ENCODE peak calls at places on chromosome 21, in eight cellular contexts. One of them, this sample, is unnamed.
A peak's percentile ranks its signal among the peaks of the same experiment; 100 is the strongest.

GRCh38 chr21:32772281-32773047 is 909 bp upstream of the PAXBP1 start:
- DNase-seq in stimulated activated effector memory CD8-positive, alpha-beta T cell treated with anti-CD3 and anti-CD28 coated beads, Interleukin-12 subunit alpha, Interleukin-12 subunit beta, amount 100 ng/mL, for 72 hours: peak; percentile 74
- DNase-seq in ureter: peak; percentile 49
- DNase-seq in stimulated activated CD4-positive, alpha-beta T cell treated with anti-CD3 and anti-CD28 coated beads, Interleukin-2, amount 100 ng/mL, for 24 hours: peak; percentile 71
- DNase-seq in HTR-8/SVneo: no peak
- DNase-seq in T follicular helper cell: peak; percentile 23
- DNase-seq in EL: peak; percentile 25
- DNase-seq in skeletal muscle cell: no peak
- DNase-seq in this sample: no peak

GRCh38 chr21:39087238-39087975 is 95.8 kb downstream of the PSMG1 start:
- DNase-seq in stimulated activated effector memory CD8-positive, alpha-beta T cell treated with anti-CD3 and anti-CD28 coated beads, Interleukin-12 subunit alpha, Interleukin-12 subunit beta, amount 100 ng/mL, for 72 hours: no peak
- DNase-seq in ureter: no peak
- DNase-seq in stimulated activated CD4-positive, alpha-beta T cell treated with anti-CD3 and anti-CD28 coated beads, Interleukin-2, amount 100 ng/mL, for 24 hours: no peak
- DNase-seq in HTR-8/SVneo: no peak
- DNase-seq in T follicular helper cell: no peak
- DNase-seq in EL: no peak
- DNase-seq in skeletal muscle cell: no peak
- DNase-seq in this sample: no peak

GRCh38 chr21:32350211-32350980 is 42.4 kb downstream of the URB1 start:
- DNase-seq in stimulated activated effector memory CD8-positive, alpha-beta T cell treated with anti-CD3 and anti-CD28 coated beads, Interleukin-12 subunit alpha, Interleukin-12 subunit beta, amount 100 ng/mL, for 72 hours: no peak
- DNase-seq in ureter: no peak
- DNase-seq in stimulated activated CD4-positive, alpha-beta T cell treated with anti-CD3 and anti-CD28 coated beads, Interleukin-2, amount 100 ng/mL, for 24 hours: no peak
- DNase-seq in HTR-8/SVneo: no peak
- DNase-seq in T follicular helper cell: no peak
- DNase-seq in EL: no peak
- DNase-seq in skeletal muscle cell: no peak
- DNase-seq in this sample: no peak

GRCh38 chr21:44000360-44000759 is 11.7 kb upstream of the TRAPPC10 start:
- DNase-seq in stimulated activated effector memory CD8-positive, alpha-beta T cell treated with anti-CD3 and anti-CD28 coated beads, Interleukin-12 subunit alpha, Interleukin-12 subunit beta, amount 100 ng/mL, for 72 hours: no peak
- DNase-seq in ureter: no peak
- DNase-seq in stimulated activated CD4-positive, alpha-beta T cell treated with anti-CD3 and anti-CD28 coated beads, Interleukin-2, amount 100 ng/mL, for 24 hours: no peak
- DNase-seq in HTR-8/SVneo: no peak
- DNase-seq in T follicular helper cell: no peak
- DNase-seq in EL: no peak
- DNase-seq in skeletal muscle cell: no peak
- DNase-seq in this sample: no peak

GRCh38 chr21:35023396-35024070 is 25.6 kb downstream of the RUNX1 start:
- DNase-seq in stimulated activated effector memory CD8-positive, alpha-beta T cell treated with anti-CD3 and anti-CD28 coated beads, Interleukin-12 subunit alpha, Interleukin-12 subunit beta, amount 100 ng/mL, for 72 hours: no peak
- DNase-seq in ureter: no peak
- DNase-seq in stimulated activated CD4-positive, alpha-beta T cell treated with anti-CD3 and anti-CD28 coated beads, Interleukin-2, amount 100 ng/mL, for 24 hours: no peak
- DNase-seq in HTR-8/SVneo: no peak
- DNase-seq in T follicular helper cell: no peak
- DNase-seq in EL: no peak
- DNase-seq in skeletal muscle cell: no peak
- DNase-seq in this sample: no peak

GRCh38 chr21:17352937-17353655 is 159.7 kb upstream of the CXADR start:
- DNase-seq in stimulated activated effector memory CD8-positive, alpha-beta T cell treated with anti-CD3 and anti-CD28 coated beads, Interleukin-12 subunit alpha, Interleukin-12 subunit beta, amount 100 ng/mL, for 72 hours: no peak
- DNase-seq in ureter: no peak
- DNase-seq in stimulated activated CD4-positive, alpha-beta T cell treated with anti-CD3 and anti-CD28 coated beads, Interleukin-2, amount 100 ng/mL, for 24 hours: no peak
- DNase-seq in HTR-8/SVneo: no peak
- DNase-seq in T follicular helper cell: no peak
- DNase-seq in EL: no peak
- DNase-seq in skeletal muscle cell: peak; percentile 12
- DNase-seq in this sample: no peak

GRCh38 chr21:45981154-45981606 is 390 bp upstream of the COL6A1 start:
- DNase-seq in stimulated activated effector memory CD8-positive, alpha-beta T cell treated with anti-CD3 and anti-CD28 coated beads, Interleukin-12 subunit alpha, Interleukin-12 subunit beta, amount 100 ng/mL, for 72 hours: peak; percentile 78
- DNase-seq in ureter: peak; percentile 88
- DNase-seq in stimulated activated CD4-positive, alpha-beta T cell treated with anti-CD3 and anti-CD28 coated beads, Interleukin-2, amount 100 ng/mL, for 24 hours: peak; percentile 53
- DNase-seq in HTR-8/SVneo: peak; percentile 93
- DNase-seq in T follicular helper cell: peak; percentile 42
- DNase-seq in EL: peak; percentile 89
- DNase-seq in skeletal muscle cell: peak; percentile 76
- DNase-seq in this sample: peak; percentile 30

GRCh38 chr21:36323032-36323431 is 3.0 kb downstream of the MORC3 start:
- DNase-seq in stimulated activated effector memory CD8-positive, alpha-beta T cell treated with anti-CD3 and anti-CD28 coated beads, Interleukin-12 subunit alpha, Interleukin-12 subunit beta, amount 100 ng/mL, for 72 hours: no peak
- DNase-seq in ureter: no peak
- DNase-seq in stimulated activated CD4-positive, alpha-beta T cell treated with anti-CD3 and anti-CD28 coated beads, Interleukin-2, amount 100 ng/mL, for 24 hours: no peak
- DNase-seq in HTR-8/SVneo: no peak
- DNase-seq in T follicular helper cell: no peak
- DNase-seq in EL: peak; percentile 18
- DNase-seq in skeletal muscle cell: no peak
- DNase-seq in this sample: no peak

GRCh38 chr21:32562426-32562825 is 22.9 kb downstream of the TCP10L start:
- DNase-seq in stimulated activated effector memory CD8-positive, alpha-beta T cell treated with anti-CD3 and anti-CD28 coated beads, Interleukin-12 subunit alpha, Interleukin-12 subunit beta, amount 100 ng/mL, for 72 hours: no peak
- DNase-seq in ureter: no peak
- DNase-seq in stimulated activated CD4-positive, alpha-beta T cell treated with anti-CD3 and anti-CD28 coated beads, Interleukin-2, amount 100 ng/mL, for 24 hours: no peak
- DNase-seq in HTR-8/SVneo: no peak
- DNase-seq in T follicular helper cell: no peak
- DNase-seq in EL: peak; percentile 77
- DNase-seq in skeletal muscle cell: peak; percentile 31
- DNase-seq in this sample: peak; percentile 52

GRCh38 chr21:28334407-28334806 is 658.3 kb downstream of the LTN1 start:
- DNase-seq in stimulated activated effector memory CD8-positive, alpha-beta T cell treated with anti-CD3 and anti-CD28 coated beads, Interleukin-12 subunit alpha, Interleukin-12 subunit beta, amount 100 ng/mL, for 72 hours: no peak
- DNase-seq in ureter: no peak
- DNase-seq in stimulated activated CD4-positive, alpha-beta T cell treated with anti-CD3 and anti-CD28 coated beads, Interleukin-2, amount 100 ng/mL, for 24 hours: no peak
- DNase-seq in HTR-8/SVneo: no peak
- DNase-seq in T follicular helper cell: no peak
- DNase-seq in EL: no peak
- DNase-seq in skeletal muscle cell: no peak
- DNase-seq in this sample: no peak

GRCh38 chr21:21101911-21102310 is 103.7 kb downstream of the NCAM2 start:
- DNase-seq in stimulated activated effector memory CD8-positive, alpha-beta T cell treated with anti-CD3 and anti-CD28 coated beads, Interleukin-12 subunit alpha, Interleukin-12 subunit beta, amount 100 ng/mL, for 72 hours: no peak
- DNase-seq in ureter: no peak
- DNase-seq in stimulated activated CD4-positive, alpha-beta T cell treated with anti-CD3 and anti-CD28 coated beads, Interleukin-2, amount 100 ng/mL, for 24 hours: no peak
- DNase-seq in HTR-8/SVneo: no peak
- DNase-seq in T follicular helper cell: no peak
- DNase-seq in EL: peak; percentile 48
- DNase-seq in skeletal muscle cell: peak; percentile 23
- DNase-seq in this sample: peak; percentile 70

GRCh38 chr21:34743831-34744230 is 75.0 kb downstream of the CLIC6 start:
- DNase-seq in stimulated activated effector memory CD8-positive, alpha-beta T cell treated with anti-CD3 and anti-CD28 coated beads, Interleukin-12 subunit alpha, Interleukin-12 subunit beta, amount 100 ng/mL, for 72 hours: no peak
- DNase-seq in ureter: no peak
- DNase-seq in stimulated activated CD4-positive, alpha-beta T cell treated with anti-CD3 and anti-CD28 coated beads, Interleukin-2, amount 100 ng/mL, for 24 hours: no peak
- DNase-seq in HTR-8/SVneo: no peak
- DNase-seq in T follicular helper cell: no peak
- DNase-seq in EL: peak; percentile 81
- DNase-seq in skeletal muscle cell: peak; percentile 31
- DNase-seq in this sample: peak; percentile 8

GRCh38 chr21:42771503-42771805 is 107.9 kb downstream of the WDR4 start:
- DNase-seq in stimulated activated effector memory CD8-positive, alpha-beta T cell treated with anti-CD3 and anti-CD28 coated beads, Interleukin-12 subunit alpha, Interleukin-12 subunit beta, amount 100 ng/mL, for 72 hours: no peak
- DNase-seq in ureter: no peak
- DNase-seq in stimulated activated CD4-positive, alpha-beta T cell treated with anti-CD3 and anti-CD28 coated beads, Interleukin-2, amount 100 ng/mL, for 24 hours: no peak
- DNase-seq in HTR-8/SVneo: no peak
- DNase-seq in T follicular helper cell: no peak
- DNase-seq in EL: no peak
- DNase-seq in skeletal muscle cell: no peak
- DNase-seq in this sample: no peak

GRCh38 chr21:41071410-41071809 is 96.5 kb upstream of the BACE2 start:
- DNase-seq in stimulated activated effector memory CD8-positive, alpha-beta T cell treated with anti-CD3 and anti-CD28 coated beads, Interleukin-12 subunit alpha, Interleukin-12 subunit beta, amount 100 ng/mL, for 72 hours: no peak
- DNase-seq in ureter: no peak
- DNase-seq in stimulated activated CD4-positive, alpha-beta T cell treated with anti-CD3 and anti-CD28 coated beads, Interleukin-2, amount 100 ng/mL, for 24 hours: peak; percentile 5
- DNase-seq in HTR-8/SVneo: no peak
- DNase-seq in T follicular helper cell: no peak
- DNase-seq in EL: no peak
- DNase-seq in skeletal muscle cell: no peak
- DNase-seq in this sample: no peak

GRCh38 chr21:34695434-34695833 is 26.6 kb downstream of the CLIC6 start:
- DNase-seq in stimulated activated effector memory CD8-positive, alpha-beta T cell treated with anti-CD3 and anti-CD28 coated beads, Interleukin-12 subunit alpha, Interleukin-12 subunit beta, amount 100 ng/mL, for 72 hours: no peak
- DNase-seq in ureter: no peak
- DNase-seq in stimulated activated CD4-positive, alpha-beta T cell treated with anti-CD3 and anti-CD28 coated beads, Interleukin-2, amount 100 ng/mL, for 24 hours: no peak
- DNase-seq in HTR-8/SVneo: no peak
- DNase-seq in T follicular helper cell: no peak
- DNase-seq in EL: peak; percentile 48
- DNase-seq in skeletal muscle cell: no peak
- DNase-seq in this sample: no peak

GRCh38 chr21:31316488-31317169 is 27.4 kb downstream of the TIAM1 start:
- DNase-seq in stimulated activated effector memory CD8-positive, alpha-beta T cell treated with anti-CD3 and anti-CD28 coated beads, Interleukin-12 subunit alpha, Interleukin-12 subunit beta, amount 100 ng/mL, for 72 hours: no peak
- DNase-seq in ureter: no peak
- DNase-seq in stimulated activated CD4-positive, alpha-beta T cell treated with anti-CD3 and anti-CD28 coated beads, Interleukin-2, amount 100 ng/mL, for 24 hours: no peak
- DNase-seq in HTR-8/SVneo: peak; percentile 37
- DNase-seq in T follicular helper cell: no peak
- DNase-seq in EL: peak; percentile 30
- DNase-seq in skeletal muscle cell: no peak
- DNase-seq in this sample: peak; percentile 32

GRCh38 chr21:37008705-37009104 is 2.2 kb downstream of the RIPPLY3 start:
- DNase-seq in stimulated activated effector memory CD8-positive, alpha-beta T cell treated with anti-CD3 and anti-CD28 coated beads, Interleukin-12 subunit alpha, Interleukin-12 subunit beta, amount 100 ng/mL, for 72 hours: no peak
- DNase-seq in ureter: no peak
- DNase-seq in stimulated activated CD4-positive, alpha-beta T cell treated with anti-CD3 and anti-CD28 coated beads, Interleukin-2, amount 100 ng/mL, for 24 hours: no peak
- DNase-seq in HTR-8/SVneo: no peak
- DNase-seq in T follicular helper cell: no peak
- DNase-seq in EL: no peak
- DNase-seq in skeletal muscle cell: no peak
- DNase-seq in this sample: no peak

GRCh38 chr21:39867198-39867650 is at the start of gene PCP4:
- DNase-seq in stimulated activated effector memory CD8-positive, alpha-beta T cell treated with anti-CD3 and anti-CD28 coated beads, Interleukin-12 subunit alpha, Interleukin-12 subunit beta, amount 100 ng/mL, for 72 hours: peak; percentile 50
- DNase-seq in ureter: peak; percentile 73
- DNase-seq in stimulated activated CD4-positive, alpha-beta T cell treated with anti-CD3 and anti-CD28 coated beads, Interleukin-2, amount 100 ng/mL, for 24 hours: peak; percentile 60
- DNase-seq in HTR-8/SVneo: peak; percentile 22
- DNase-seq in T follicular helper cell: no peak
- DNase-seq in EL: peak; percentile 7
- DNase-seq in skeletal muscle cell: no peak
- DNase-seq in this sample: peak; percentile 5

GRCh38 chr21:31659286-31660133 is at the start of gene SOD1:
- DNase-seq in stimulated activated effector memory CD8-positive, alpha-beta T cell treated with anti-CD3 and anti-CD28 coated beads, Interleukin-12 subunit alpha, Interleukin-12 subunit beta, amount 100 ng/mL, for 72 hours: peak; percentile 96
- DNase-seq in ureter: peak; percentile 96
- DNase-seq in stimulated activated CD4-positive, alpha-beta T cell treated with anti-CD3 and anti-CD28 coated beads, Interleukin-2, amount 100 ng/mL, for 24 hours: peak; percentile 97
- DNase-seq in HTR-8/SVneo: peak; percentile 94
- DNase-seq in T follicular helper cell: peak; percentile 95
- DNase-seq in EL: peak; percentile 93
- DNase-seq in skeletal muscle cell: peak; percentile 75
- DNase-seq in this sample: peak; percentile 56

GRCh38 chr21:31278511-31279155 is 65.4 kb downstream of the TIAM1 start:
- DNase-seq in stimulated activated effector memory CD8-positive, alpha-beta T cell treated with anti-CD3 and anti-CD28 coated beads, Interleukin-12 subunit alpha, Interleukin-12 subunit beta, amount 100 ng/mL, for 72 hours: no peak
- DNase-seq in ureter: no peak
- DNase-seq in stimulated activated CD4-positive, alpha-beta T cell treated with anti-CD3 and anti-CD28 coated beads, Interleukin-2, amount 100 ng/mL, for 24 hours: no peak
- DNase-seq in HTR-8/SVneo: no peak
- DNase-seq in T follicular helper cell: no peak
- DNase-seq in EL: no peak
- DNase-seq in skeletal muscle cell: no peak
- DNase-seq in this sample: no peak

GRCh38 chr21:33441489-33442477 is 38.0 kb downstream of the TMEM50B start:
- DNase-seq in stimulated activated effector memory CD8-positive, alpha-beta T cell treated with anti-CD3 and anti-CD28 coated beads, Interleukin-12 subunit alpha, Interleukin-12 subunit beta, amount 100 ng/mL, for 72 hours: no peak
- DNase-seq in ureter: no peak
- DNase-seq in stimulated activated CD4-positive, alpha-beta T cell treated with anti-CD3 and anti-CD28 coated beads, Interleukin-2, amount 100 ng/mL, for 24 hours: no peak
- DNase-seq in HTR-8/SVneo: no peak
- DNase-seq in T follicular helper cell: no peak
- DNase-seq in EL: peak; percentile 66
- DNase-seq in skeletal muscle cell: peak; percentile 34
- DNase-seq in this sample: no peak

GRCh38 chr21:17679002-17679600 is 66.4 kb upstream of the BTG3 start:
- DNase-seq in stimulated activated effector memory CD8-positive, alpha-beta T cell treated with anti-CD3 and anti-CD28 coated beads, Interleukin-12 subunit alpha, Interleukin-12 subunit beta, amount 100 ng/mL, for 72 hours: no peak
- DNase-seq in ureter: no peak
- DNase-seq in stimulated activated CD4-positive, alpha-beta T cell treated with anti-CD3 and anti-CD28 coated beads, Interleukin-2, amount 100 ng/mL, for 24 hours: no peak
- DNase-seq in HTR-8/SVneo: peak; percentile 58
- DNase-seq in T follicular helper cell: no peak
- DNase-seq in EL: peak; percentile 51
- DNase-seq in skeletal muscle cell: peak; percentile 41
- DNase-seq in this sample: peak; percentile 23

GRCh38 chr21:36630485-36631206 is 68.3 kb upstream of the SIM2 start:
- DNase-seq in stimulated activated effector memory CD8-positive, alpha-beta T cell treated with anti-CD3 and anti-CD28 coated beads, Interleukin-12 subunit alpha, Interleukin-12 subunit beta, amount 100 ng/mL, for 72 hours: peak; percentile 80
- DNase-seq in ureter: peak; percentile 53
- DNase-seq in stimulated activated CD4-positive, alpha-beta T cell treated with anti-CD3 and anti-CD28 coated beads, Interleukin-2, amount 100 ng/mL, for 24 hours: peak; percentile 81
- DNase-seq in HTR-8/SVneo: peak; percentile 66
- DNase-seq in T follicular helper cell: peak; percentile 32
- DNase-seq in EL: peak; percentile 52
- DNase-seq in skeletal muscle cell: peak; percentile 47
- DNase-seq in this sample: no peak

GRCh38 chr21:33587792-33588484 is 546 bp downstream of the DONSON start:
- DNase-seq in stimulated activated effector memory CD8-positive, alpha-beta T cell treated with anti-CD3 and anti-CD28 coated beads, Interleukin-12 subunit alpha, Interleukin-12 subunit beta, amount 100 ng/mL, for 72 hours: no peak
- DNase-seq in ureter: peak; percentile 50
- DNase-seq in stimulated activated CD4-positive, alpha-beta T cell treated with anti-CD3 and anti-CD28 coated beads, Interleukin-2, amount 100 ng/mL, for 24 hours: peak; percentile 39
- DNase-seq in HTR-8/SVneo: peak; percentile 26
- DNase-seq in T follicular helper cell: no peak
- DNase-seq in EL: peak; percentile 57
- DNase-seq in skeletal muscle cell: no peak
- DNase-seq in this sample: no peak

GRCh38 chr21:36155603-36156338 is 853 bp upstream of the DOP1B start:
- DNase-seq in stimulated activated effector memory CD8-positive, alpha-beta T cell treated with anti-CD3 and anti-CD28 coated beads, Interleukin-12 subunit alpha, Interleukin-12 subunit beta, amount 100 ng/mL, for 72 hours: no peak
- DNase-seq in ureter: peak; percentile 77
- DNase-seq in stimulated activated CD4-positive, alpha-beta T cell treated with anti-CD3 and anti-CD28 coated beads, Interleukin-2, amount 100 ng/mL, for 24 hours: no peak
- DNase-seq in HTR-8/SVneo: no peak
- DNase-seq in T follicular helper cell: no peak
- DNase-seq in EL: no peak
- DNase-seq in skeletal muscle cell: no peak
- DNase-seq in this sample: no peak

GRCh38 chr21:14403681-14404318 is 20.9 kb upstream of the HSPA13 start:
- DNase-seq in stimulated activated effector memory CD8-positive, alpha-beta T cell treated with anti-CD3 and anti-CD28 coated beads, Interleukin-12 subunit alpha, Interleukin-12 subunit beta, amount 100 ng/mL, for 72 hours: no peak
- DNase-seq in ureter: no peak
- DNase-seq in stimulated activated CD4-positive, alpha-beta T cell treated with anti-CD3 and anti-CD28 coated beads, Interleukin-2, amount 100 ng/mL, for 24 hours: no peak
- DNase-seq in HTR-8/SVneo: peak; percentile 23
- DNase-seq in T follicular helper cell: no peak
- DNase-seq in EL: peak; percentile 26
- DNase-seq in skeletal muscle cell: peak; percentile 5
- DNase-seq in this sample: peak; percentile 2

GRCh38 chr21:44426663-44427191 is 28.6 kb upstream of the LRRC3 start:
- DNase-seq in stimulated activated effector memory CD8-positive, alpha-beta T cell treated with anti-CD3 and anti-CD28 coated beads, Interleukin-12 subunit alpha, Interleukin-12 subunit beta, amount 100 ng/mL, for 72 hours: no peak
- DNase-seq in ureter: peak; percentile 37
- DNase-seq in stimulated activated CD4-positive, alpha-beta T cell treated with anti-CD3 and anti-CD28 coated beads, Interleukin-2, amount 100 ng/mL, for 24 hours: no peak
- DNase-seq in HTR-8/SVneo: no peak
- DNase-seq in T follicular helper cell: no peak
- DNase-seq in EL: no peak
- DNase-seq in skeletal muscle cell: no peak
- DNase-seq in this sample: no peak

GRCh38 chr21:45977396-45977795 is 4.2 kb upstream of the COL6A1 start:
- DNase-seq in stimulated activated effector memory CD8-positive, alpha-beta T cell treated with anti-CD3 and anti-CD28 coated beads, Interleukin-12 subunit alpha, Interleukin-12 subunit beta, amount 100 ng/mL, for 72 hours: no peak
- DNase-seq in ureter: peak; percentile 55
- DNase-seq in stimulated activated CD4-positive, alpha-beta T cell treated with anti-CD3 and anti-CD28 coated beads, Interleukin-2, amount 100 ng/mL, for 24 hours: no peak
- DNase-seq in HTR-8/SVneo: no peak
- DNase-seq in T follicular helper cell: no peak
- DNase-seq in EL: no peak
- DNase-seq in skeletal muscle cell: no peak
- DNase-seq in this sample: no peak

GRCh38 chr21:15616864-15617574 is 112.8 kb upstream of the USP25 start:
- DNase-seq in stimulated activated effector memory CD8-positive, alpha-beta T cell treated with anti-CD3 and anti-CD28 coated beads, Interleukin-12 subunit alpha, Interleukin-12 subunit beta, amount 100 ng/mL, for 72 hours: no peak
- DNase-seq in ureter: no peak
- DNase-seq in stimulated activated CD4-positive, alpha-beta T cell treated with anti-CD3 and anti-CD28 coated beads, Interleukin-2, amount 100 ng/mL, for 24 hours: no peak
- DNase-seq in HTR-8/SVneo: no peak
- DNase-seq in T follicular helper cell: no peak
- DNase-seq in EL: peak; percentile 24
- DNase-seq in skeletal muscle cell: peak; percentile 48
- DNase-seq in this sample: no peak

GRCh38 chr21:26798856-26799751 is 46.1 kb downstream of the ADAMTS1 start:
- DNase-seq in stimulated activated effector memory CD8-positive, alpha-beta T cell treated with anti-CD3 and anti-CD28 coated beads, Interleukin-12 subunit alpha, Interleukin-12 subunit beta, amount 100 ng/mL, for 72 hours: no peak
- DNase-seq in ureter: no peak
- DNase-seq in stimulated activated CD4-positive, alpha-beta T cell treated with anti-CD3 and anti-CD28 coated beads, Interleukin-2, amount 100 ng/mL, for 24 hours: no peak
- DNase-seq in HTR-8/SVneo: no peak
- DNase-seq in T follicular helper cell: no peak
- DNase-seq in EL: no peak
- DNase-seq in skeletal muscle cell: no peak
- DNase-seq in this sample: no peak

GRCh38 chr21:44399151-44399954 is 45.9 kb downstream of the TRPM2 start:
- DNase-seq in stimulated activated effector memory CD8-positive, alpha-beta T cell treated with anti-CD3 and anti-CD28 coated beads, Interleukin-12 subunit alpha, Interleukin-12 subunit beta, amount 100 ng/mL, for 72 hours: no peak
- DNase-seq in ureter: no peak
- DNase-seq in stimulated activated CD4-positive, alpha-beta T cell treated with anti-CD3 and anti-CD28 coated beads, Interleukin-2, amount 100 ng/mL, for 24 hours: no peak
- DNase-seq in HTR-8/SVneo: no peak
- DNase-seq in T follicular helper cell: no peak
- DNase-seq in EL: no peak
- DNase-seq in skeletal muscle cell: no peak
- DNase-seq in this sample: no peak

GRCh38 chr21:37219766-37220432 is 47.2 kb downstream of the VPS26C start:
- DNase-seq in stimulated activated effector memory CD8-positive, alpha-beta T cell treated with anti-CD3 and anti-CD28 coated beads, Interleukin-12 subunit alpha, Interleukin-12 subunit beta, amount 100 ng/mL, for 72 hours: no peak
- DNase-seq in ureter: no peak
- DNase-seq in stimulated activated CD4-positive, alpha-beta T cell treated with anti-CD3 and anti-CD28 coated beads, Interleukin-2, amount 100 ng/mL, for 24 hours: peak; percentile 30
- DNase-seq in HTR-8/SVneo: no peak
- DNase-seq in T follicular helper cell: peak; percentile 3
- DNase-seq in EL: peak; percentile 8
- DNase-seq in skeletal muscle cell: no peak
- DNase-seq in this sample: no peak

GRCh38 chr21:15037095-15037730 is 27.6 kb downstream of the NRIP1 start:
- DNase-seq in stimulated activated effector memory CD8-positive, alpha-beta T cell treated with anti-CD3 and anti-CD28 coated beads, Interleukin-12 subunit alpha, Interleukin-12 subunit beta, amount 100 ng/mL, for 72 hours: no peak
- DNase-seq in ureter: no peak
- DNase-seq in stimulated activated CD4-positive, alpha-beta T cell treated with anti-CD3 and anti-CD28 coated beads, Interleukin-2, amount 100 ng/mL, for 24 hours: no peak
- DNase-seq in HTR-8/SVneo: no peak
- DNase-seq in T follicular helper cell: no peak
- DNase-seq in EL: no peak
- DNase-seq in skeletal muscle cell: no peak
- DNase-seq in this sample: no peak

GRCh38 chr21:34952701-34953100 is 96.4 kb downstream of the RUNX1 start:
- DNase-seq in stimulated activated effector memory CD8-positive, alpha-beta T cell treated with anti-CD3 and anti-CD28 coated beads, Interleukin-12 subunit alpha, Interleukin-12 subunit beta, amount 100 ng/mL, for 72 hours: no peak
- DNase-seq in ureter: no peak
- DNase-seq in stimulated activated CD4-positive, alpha-beta T cell treated with anti-CD3 and anti-CD28 coated beads, Interleukin-2, amount 100 ng/mL, for 24 hours: no peak
- DNase-seq in HTR-8/SVneo: no peak
- DNase-seq in T follicular helper cell: no peak
- DNase-seq in EL: no peak
- DNase-seq in skeletal muscle cell: no peak
- DNase-seq in this sample: no peak

This sample was measured in non-pigmented ciliary epithelial cell.